ENCODE peak calls at places on chromosome 1, in ten cellular contexts. D is uterus; F is nephron progenitor cell; C is Kasumi-1; M is naive thymus-derived CD8-positive, alpha-beta T cell; A is lower lobe of right lung; Z is T47D; V is HT1080; L is adrenal gland; I is pancreas. N is an unnamed sample.

GRCh38 chr1:62288224-62288623 is 31.0 kb downstream of the KANK4 start:
- DNase-seq in D (no peak), F (no peak), C (no peak), M (no peak), A (no peak), Z (no peak), V (no peak), L (no peak), I (no peak), N (no peak)

GRCh38 chr1:202691846-202692245 is 18.4 kb downstream of the SYT2 start:
- DNase-seq in D (no peak), F (no peak), C (no peak), M (no peak), A (no peak), Z (no peak), V (no peak), L (no peak), I (no peak), N (no peak)

GRCh38 chr1:61051455-61052392 is 30.6 kb upstream of the NFIA start:
- DNase-seq in D (no peak), F (peak), C (no peak), M (no peak), A (no peak), Z (peak), V (no peak), L (no peak), I (no peak), N (peak)

GRCh38 chr1:107879927-107880326 is 85.1 kb downstream of the VAV3 start:
- DNase-seq in D (no peak), F (no peak), C (no peak), M (no peak), A (no peak), Z (no peak), V (no peak), L (no peak), I (no peak), N (no peak)

GRCh38 chr1:225677350-225678124 is 24.6 kb upstream of the ENAH start:
- DNase-seq in D (no peak), F (peak), C (no peak), M (peak), A (no peak), Z (no peak), V (no peak), L (no peak), I (no peak), N (peak)

GRCh38 chr1:230866171-230866811 is 2.0 kb downstream of the C1orf198 start:
- DNase-seq in D (no peak), F (no peak), C (no peak), M (no peak), A (no peak), Z (no peak), V (no peak), L (no peak), I (no peak), N (no peak)

GRCh38 chr1:17653728-17654351 is 101.3 kb upstream of the ACTL8 start:
- DNase-seq in D (no peak), F (peak), C (peak), M (peak), A (no peak), Z (peak), V (peak), L (peak), I (no peak), N (no peak)

GRCh38 chr1:41023279-41023990 is 1.9 kb upstream of the SLFNL1 start:
- DNase-seq in D (no peak), F (no peak), C (no peak), M (no peak), A (no peak), Z (no peak), V (peak), L (no peak), I (no peak), N (no peak)

GRCh38 chr1:227945891-227946623 is 1.7 kb downstream of the WNT9A start:
- DNase-seq in D (peak), F (no peak), C (peak), M (no peak), A (peak), Z (peak), V (peak), L (peak), I (peak), N (peak)